ENCODE peak calls at places on chromosomes 11 and 22, in nine cellular contexts. One of them, this sample, is unnamed.
A peak's percentile ranks its signal among the peaks of the same experiment; 100 is the strongest.

GRCh38 chr11:18203723-18204122 is 31.1 kb downstream of the MRGPRX4 start:
- DNase-seq in sigmoid colon: no peak
- DNase-seq in left ventricle myocardium inferior: no peak
- DNase-seq in kidney epithelial cell: no peak
- DNase-seq in fibroblast of villous mesenchyme: peak; percentile 26
- DNase-seq in A549: peak; percentile 65
- DNase-seq in H1: peak; percentile 58
- DNase-seq in chondrocyte: no peak
- DNase-seq in Calu3: peak; percentile 4
- DNase-seq in this sample: no peak

GRCh38 chr22:41642711-41643110 is 21.6 kb downstream of the XRCC6 start:
- DNase-seq in sigmoid colon: no peak
- DNase-seq in left ventricle myocardium inferior: no peak
- DNase-seq in kidney epithelial cell: no peak
- DNase-seq in fibroblast of villous mesenchyme: no peak
- DNase-seq in A549: no peak
- DNase-seq in H1: no peak
- DNase-seq in chondrocyte: no peak
- DNase-seq in Calu3: no peak
- DNase-seq in this sample: no peak

GRCh38 chr11:12706531-12707499 is 32.6 kb downstream of the TEAD1 start:
- DNase-seq in sigmoid colon: no peak
- DNase-seq in left ventricle myocardium inferior: peak; percentile 37
- DNase-seq in kidney epithelial cell: no peak
- DNase-seq in fibroblast of villous mesenchyme: peak; percentile 70
- DNase-seq in A549: no peak
- DNase-seq in H1: no peak
- DNase-seq in chondrocyte: no peak
- DNase-seq in Calu3: no peak
- DNase-seq in this sample: no peak

GRCh38 chr11:62770778-62771143 is 435 bp upstream of the TAF6L start:
- DNase-seq in sigmoid colon: peak; percentile 74
- DNase-seq in left ventricle myocardium inferior: no peak
- DNase-seq in kidney epithelial cell: no peak
- DNase-seq in fibroblast of villous mesenchyme: no peak
- DNase-seq in A549: no peak
- DNase-seq in H1: peak; percentile 65
- DNase-seq in chondrocyte: no peak
- DNase-seq in Calu3: no peak
- DNase-seq in this sample: no peak

GRCh38 chr22:29308791-29309262 is 2.4 kb downstream of the GAS2L1 start:
- DNase-seq in sigmoid colon: peak; percentile 69
- DNase-seq in left ventricle myocardium inferior: no peak
- DNase-seq in kidney epithelial cell: no peak
- DNase-seq in fibroblast of villous mesenchyme: peak; percentile 44
- DNase-seq in A549: no peak
- DNase-seq in H1: peak; percentile 51
- DNase-seq in chondrocyte: peak; percentile 52
- DNase-seq in Calu3: no peak
- DNase-seq in this sample: no peak

GRCh38 chr11:75996523-75997272 is 181.7 kb downstream of the UVRAG start:
- DNase-seq in sigmoid colon: no peak
- DNase-seq in left ventricle myocardium inferior: no peak
- DNase-seq in kidney epithelial cell: no peak
- DNase-seq in fibroblast of villous mesenchyme: no peak
- DNase-seq in A549: no peak
- DNase-seq in H1: no peak
- DNase-seq in chondrocyte: no peak
- DNase-seq in Calu3: no peak
- DNase-seq in this sample: no peak

GRCh38 chr11:78787696-78788095 is 213.0 kb upstream of the NARS2 start:
- DNase-seq in sigmoid colon: no peak
- DNase-seq in left ventricle myocardium inferior: no peak
- DNase-seq in kidney epithelial cell: no peak
- DNase-seq in fibroblast of villous mesenchyme: no peak
- DNase-seq in A549: no peak
- DNase-seq in H1: no peak
- DNase-seq in chondrocyte: no peak
- DNase-seq in Calu3: no peak
- DNase-seq in this sample: no peak

GRCh38 chr11:47506363-47506762 is 46.6 kb downstream of the CELF1 start:
- DNase-seq in sigmoid colon: no peak
- DNase-seq in left ventricle myocardium inferior: no peak
- DNase-seq in kidney epithelial cell: no peak
- DNase-seq in fibroblast of villous mesenchyme: peak; percentile 79
- DNase-seq in A549: no peak
- DNase-seq in H1: no peak
- DNase-seq in chondrocyte: no peak
- DNase-seq in Calu3: no peak
- DNase-seq in this sample: no peak

GRCh38 chr11:64331569-64332371 is 8.2 kb upstream of the CCDC88B start:
- DNase-seq in sigmoid colon: peak; percentile 76
- DNase-seq in left ventricle myocardium inferior: peak; percentile 74
- DNase-seq in kidney epithelial cell: peak; percentile 77
- DNase-seq in fibroblast of villous mesenchyme: peak; percentile 91
- DNase-seq in A549: peak; percentile 93
- DNase-seq in H1: peak; percentile 76
- DNase-seq in chondrocyte: peak; percentile 81
- DNase-seq in Calu3: peak; percentile 84
- DNase-seq in this sample: no peak

GRCh38 chr11:113985906-113986305 is 11.0 kb downstream of the HTR3A start:
- DNase-seq in sigmoid colon: no peak
- DNase-seq in left ventricle myocardium inferior: no peak
- DNase-seq in kidney epithelial cell: no peak
- DNase-seq in fibroblast of villous mesenchyme: no peak
- DNase-seq in A549: no peak
- DNase-seq in H1: no peak
- DNase-seq in chondrocyte: no peak
- DNase-seq in Calu3: no peak
- DNase-seq in this sample: no peak

GRCh38 chr11:116488836-116489389 is 283.9 kb downstream of the BUD13 start:
- DNase-seq in sigmoid colon: no peak
- DNase-seq in left ventricle myocardium inferior: no peak
- DNase-seq in kidney epithelial cell: no peak
- DNase-seq in fibroblast of villous mesenchyme: no peak
- DNase-seq in A549: no peak
- DNase-seq in H1: no peak
- DNase-seq in chondrocyte: peak; percentile 84
- DNase-seq in Calu3: no peak
- DNase-seq in this sample: no peak

GRCh38 chr11:20963596-20963995 is 294.2 kb downstream of the NELL1 start:
- DNase-seq in sigmoid colon: no peak
- DNase-seq in left ventricle myocardium inferior: no peak
- DNase-seq in kidney epithelial cell: peak; percentile 18
- DNase-seq in fibroblast of villous mesenchyme: no peak
- DNase-seq in A549: no peak
- DNase-seq in H1: no peak
- DNase-seq in chondrocyte: no peak
- DNase-seq in Calu3: no peak
- DNase-seq in this sample: no peak

GRCh38 chr11:35223429-35223828 is 84.5 kb downstream of the CD44 start:
- DNase-seq in sigmoid colon: peak; percentile 68
- DNase-seq in left ventricle myocardium inferior: no peak
- DNase-seq in kidney epithelial cell: no peak
- DNase-seq in fibroblast of villous mesenchyme: peak; percentile 84
- DNase-seq in A549: no peak
- DNase-seq in H1: no peak
- DNase-seq in chondrocyte: no peak
- DNase-seq in Calu3: no peak
- DNase-seq in this sample: no peak

GRCh38 chr22:29719894-29720645 is at the start of gene CABP7:
- DNase-seq in sigmoid colon: no peak
- DNase-seq in left ventricle myocardium inferior: no peak
- DNase-seq in kidney epithelial cell: no peak
- DNase-seq in fibroblast of villous mesenchyme: no peak
- DNase-seq in A549: no peak
- DNase-seq in H1: no peak
- DNase-seq in chondrocyte: no peak
- DNase-seq in Calu3: no peak
- DNase-seq in this sample: no peak

GRCh38 chr11:14927146-14927545 is 35.1 kb upstream of the CYP2R1 start:
- DNase-seq in sigmoid colon: no peak
- DNase-seq in left ventricle myocardium inferior: no peak
- DNase-seq in kidney epithelial cell: no peak
- DNase-seq in fibroblast of villous mesenchyme: peak; percentile 4
- DNase-seq in A549: no peak
- DNase-seq in H1: no peak
- DNase-seq in chondrocyte: no peak
- DNase-seq in Calu3: no peak
- DNase-seq in this sample: no peak

GRCh38 chr11:119832132-119832531 is 103.1 kb upstream of the NECTIN1 start:
- DNase-seq in sigmoid colon: no peak
- DNase-seq in left ventricle myocardium inferior: no peak
- DNase-seq in kidney epithelial cell: no peak
- DNase-seq in fibroblast of villous mesenchyme: no peak
- DNase-seq in A549: no peak
- DNase-seq in H1: no peak
- DNase-seq in chondrocyte: no peak
- DNase-seq in Calu3: no peak
- DNase-seq in this sample: no peak
- TF ChIP-seq CTCF in sigmoid colon: no peak
- TF ChIP-seq CTCF in left ventricle myocardium inferior: no peak
- TF ChIP-seq CTCF in kidney epithelial cell: no peak
- TF ChIP-seq CTCF in fibroblast of villous mesenchyme: no peak
- TF ChIP-seq CTCF in A549: no peak
- TF ChIP-seq CTCF in H1: no peak
- TF ChIP-seq CTCF in chondrocyte: no peak
- TF ChIP-seq CTCF in Calu3: no peak
- TF ChIP-seq CTCF in this sample: no peak

GRCh38 chr22:40388231-40388630 is 17.8 kb downstream of the SGSM3 start:
- DNase-seq in sigmoid colon: no peak
- DNase-seq in left ventricle myocardium inferior: no peak
- DNase-seq in kidney epithelial cell: no peak
- DNase-seq in fibroblast of villous mesenchyme: no peak
- DNase-seq in A549: no peak
- DNase-seq in H1: no peak
- DNase-seq in chondrocyte: no peak
- DNase-seq in Calu3: no peak
- DNase-seq in this sample: no peak

GRCh38 chr22:40383905-40384304 is 13.5 kb downstream of the SGSM3 start:
- DNase-seq in sigmoid colon: no peak
- DNase-seq in left ventricle myocardium inferior: no peak
- DNase-seq in kidney epithelial cell: no peak
- DNase-seq in fibroblast of villous mesenchyme: peak; percentile 63
- DNase-seq in A549: no peak
- DNase-seq in H1: no peak
- DNase-seq in chondrocyte: no peak
- DNase-seq in Calu3: no peak
- DNase-seq in this sample: no peak

GRCh38 chr22:40381461-40381860 is 11.1 kb downstream of the SGSM3 start:
- DNase-seq in sigmoid colon: no peak
- DNase-seq in left ventricle myocardium inferior: no peak
- DNase-seq in kidney epithelial cell: no peak
- DNase-seq in fibroblast of villous mesenchyme: no peak
- DNase-seq in A549: no peak
- DNase-seq in H1: no peak
- DNase-seq in chondrocyte: no peak
- DNase-seq in Calu3: no peak
- DNase-seq in this sample: no peak

GRCh38 chr22:40387758-40388157 is 17.4 kb downstream of the SGSM3 start:
- DNase-seq in sigmoid colon: no peak
- DNase-seq in left ventricle myocardium inferior: no peak
- DNase-seq in kidney epithelial cell: no peak
- DNase-seq in fibroblast of villous mesenchyme: no peak
- DNase-seq in A549: no peak
- DNase-seq in H1: no peak
- DNase-seq in chondrocyte: no peak
- DNase-seq in Calu3: peak; percentile 47
- DNase-seq in this sample: no peak

DNA sequence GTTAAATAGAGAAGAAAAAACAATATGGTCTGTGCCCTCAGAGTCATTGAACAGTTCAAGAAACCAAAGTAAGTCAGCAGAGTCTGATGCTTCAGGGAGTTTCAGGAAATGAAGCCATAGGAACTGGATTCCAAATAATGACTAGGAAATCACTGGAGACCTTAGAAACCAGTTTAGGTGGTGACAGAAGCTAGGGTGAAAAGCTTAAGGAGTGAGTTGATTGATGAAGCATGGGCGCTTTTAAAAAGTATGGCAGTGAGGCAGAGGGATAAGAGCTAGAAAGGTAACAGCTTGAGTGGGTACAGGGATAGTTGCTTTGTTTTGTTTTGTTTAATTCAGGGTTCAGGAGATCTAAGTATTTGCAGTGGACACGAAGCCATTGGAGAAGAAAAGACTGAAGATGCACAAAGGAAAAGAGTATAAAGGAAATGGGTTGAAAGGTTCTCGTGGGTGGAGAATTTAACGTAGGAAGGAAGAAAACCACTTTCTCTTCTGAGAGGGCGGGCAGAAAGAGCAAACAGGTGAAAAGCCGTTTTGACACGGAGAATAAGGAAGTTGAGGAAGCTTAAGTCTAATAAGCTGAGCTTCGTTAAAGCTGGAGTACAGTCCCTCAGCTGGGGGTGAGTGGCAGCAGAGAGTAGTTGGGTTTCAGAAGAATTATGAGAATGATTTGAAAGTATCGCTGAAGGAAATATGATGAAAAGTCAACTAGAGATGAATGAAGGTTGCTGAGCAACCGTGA is 14.8 kb downstream of the SGSM3 start:
- DNase-seq in sigmoid colon: no peak
- DNase-seq in left ventricle myocardium inferior: no peak
- DNase-seq in kidney epithelial cell: no peak
- DNase-seq in fibroblast of villous mesenchyme: no peak
- DNase-seq in A549: no peak
- DNase-seq in H1: no peak
- DNase-seq in chondrocyte: no peak
- DNase-seq in Calu3: peak; percentile 17
- DNase-seq in this sample: no peak
- TF ChIP-seq CTCF in sigmoid colon: no peak
- TF ChIP-seq CTCF in left ventricle myocardium inferior: no peak
- TF ChIP-seq CTCF in kidney epithelial cell: no peak
- TF ChIP-seq CTCF in fibroblast of villous mesenchyme: no peak
- TF ChIP-seq CTCF in A549: no peak
- TF ChIP-seq CTCF in H1: no peak
- TF ChIP-seq CTCF in chondrocyte: no peak
- TF ChIP-seq CTCF in Calu3: no peak
- TF ChIP-seq CTCF in this sample: no peak

GRCh38 chr11:70270104-70270876 is at the start of gene PPFIA1:
- DNase-seq in sigmoid colon: peak; percentile 97
- DNase-seq in left ventricle myocardium inferior: peak; percentile 96
- DNase-seq in kidney epithelial cell: peak; percentile 74
- DNase-seq in fibroblast of villous mesenchyme: peak; percentile 93
- DNase-seq in A549: peak; percentile 83
- DNase-seq in H1: peak; percentile 98
- DNase-seq in chondrocyte: peak; percentile 97
- DNase-seq in Calu3: peak; percentile 99
- DNase-seq in this sample: peak; percentile 95
- TF ChIP-seq CTCF in sigmoid colon: no peak
- TF ChIP-seq CTCF in left ventricle myocardium inferior: no peak
- TF ChIP-seq CTCF in kidney epithelial cell: peak; percentile 15
- TF ChIP-seq CTCF in fibroblast of villous mesenchyme: no peak
- TF ChIP-seq CTCF in A549: no peak
- TF ChIP-seq CTCF in H1: no peak
- TF ChIP-seq CTCF in chondrocyte: no peak
- TF ChIP-seq CTCF in Calu3: no peak
- TF ChIP-seq CTCF in this sample: no peak

DNA sequence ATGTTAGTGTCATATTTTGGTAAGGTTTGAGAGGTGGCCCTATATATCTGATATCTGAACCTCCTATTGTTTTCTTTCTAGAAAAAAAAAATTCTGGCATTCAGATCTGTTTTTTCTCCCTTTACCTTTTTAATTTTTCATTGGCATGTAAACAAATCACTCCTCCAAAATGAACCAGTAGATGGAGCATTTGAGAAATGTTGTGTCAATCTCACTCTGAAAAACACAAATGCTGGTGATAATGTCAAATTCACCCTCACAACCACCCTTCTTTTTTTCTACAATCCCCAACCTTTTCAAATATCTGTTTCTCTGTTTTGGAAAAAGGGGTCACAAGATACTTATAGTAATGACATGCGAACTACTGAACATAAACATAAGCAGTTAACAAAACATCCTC is 9.1 kb downstream of the GUCY1A2 start:
- DNase-seq in sigmoid colon: no peak
- DNase-seq in left ventricle myocardium inferior: no peak
- DNase-seq in kidney epithelial cell: no peak
- DNase-seq in fibroblast of villous mesenchyme: no peak
- DNase-seq in A549: no peak
- DNase-seq in H1: no peak
- DNase-seq in chondrocyte: no peak
- DNase-seq in Calu3: no peak
- DNase-seq in this sample: no peak
- TF ChIP-seq CTCF in sigmoid colon: no peak
- TF ChIP-seq CTCF in left ventricle myocardium inferior: no peak
- TF ChIP-seq CTCF in kidney epithelial cell: peak; percentile 1
- TF ChIP-seq CTCF in fibroblast of villous mesenchyme: no peak
- TF ChIP-seq CTCF in A549: no peak
- TF ChIP-seq CTCF in H1: no peak
- TF ChIP-seq CTCF in chondrocyte: peak; percentile 43
- TF ChIP-seq CTCF in Calu3: no peak
- TF ChIP-seq CTCF in this sample: no peak